ENCODE peak calls at places on chromosomes 3 and 15, in seven cellular contexts. N is activated naive CD8-positive, alpha-beta T cell treated with anti-CD3 and anti-CD28 coated beads, Interleukin-2, amount 50 U/mL, for 24 hours; P is HEK293T; T is adrenal gland; S is NCI-H1436; M is left cardiac atrium; Z is activated gamma-delta T cell treated with Interleukin-2 at 50 U/mL for 16 hours. U is an unnamed sample.

GRCh38 chr15:31279221-31280036 is 47.2 kb upstream of the KLF13 start:
- DNase-seq in N (peak; percentile 0), P (no peak), T (no peak), S (peak; percentile 64), M (no peak), Z (no peak), U (no peak)

GRCh38 chr15:25830844-25831443 is 32.2 kb downstream of the ATP10A start:
- DNase-seq in N (no peak), P (no peak), T (peak; percentile 49), S (no peak), M (peak; percentile 56), Z (no peak), U (peak; percentile 81)

GRCh38 chr3:72244396-72244795 is 459.4 kb upstream of the PROK2 start:
- DNase-seq in N (no peak), P (no peak), T (no peak), S (no peak), M (no peak), Z (no peak), U (no peak)

GRCh38 chr15:73231661-73232443 is 136.9 kb downstream of the HCN4 start:
- DNase-seq in N (no peak), P (no peak), T (no peak), S (no peak), M (no peak), Z (no peak), U (no peak)

GRCh38 chr15:38253448-38253847 is 812 bp downstream of the SPRED1 start:
- DNase-seq in N (peak; percentile 2), P (no peak), T (peak; percentile 34), S (no peak), M (no peak), Z (no peak), U (peak; percentile 59)

GRCh38 chr3:142459096-142459495 is 11.3 kb upstream of the XRN1 start:
- DNase-seq in N (no peak), P (no peak), T (no peak), S (no peak), M (no peak), Z (no peak), U (no peak)

GRCh38 chr3:57048052-57048671 is 12.3 kb upstream of the SPATA12 start:
- DNase-seq in N (no peak), P (no peak), T (peak; percentile 77), S (no peak), M (no peak), Z (no peak), U (no peak)

GRCh38 chr3:414063-414462 is 217.5 kb downstream of the CHL1 start:
- DNase-seq in N (no peak), P (no peak), T (no peak), S (no peak), M (no peak), Z (no peak), U (no peak)

GRCh38 chr3:124014366-124014942 is 22.5 kb upstream of the ROPN1 start:
- DNase-seq in N (no peak), P (no peak), T (no peak), S (no peak), M (peak; percentile 27), Z (no peak), U (no peak)

GRCh38 chr15:45132844-45133560 is 3.2 kb downstream of the DUOX1 start:
- DNase-seq in N (no peak), P (no peak), T (no peak), S (no peak), M (no peak), Z (no peak), U (no peak)

GRCh38 chr3:13329746-13330145 is 90.4 kb downstream of the NUP210 start:
- DNase-seq in N (no peak), P (no peak), T (no peak), S (no peak), M (no peak), Z (no peak), U (no peak)

GRCh38 chr15:63372018-63372705 is 9.5 kb downstream of the CA12 start:
- DNase-seq in N (no peak), P (no peak), T (peak; percentile 28), S (no peak), M (peak; percentile 66), Z (no peak), U (peak; percentile 88)

GRCh38 chr15:39084683-39085530 is 496.0 kb upstream of the THBS1 start:
- DNase-seq in N (no peak), P (no peak), T (no peak), S (no peak), M (peak; percentile 51), Z (no peak), U (peak; percentile 18)

GRCh38 chr3:62142696-62143095 is 230.7 kb downstream of the FEZF2 start:
- DNase-seq in N (no peak), P (no peak), T (no peak), S (no peak), M (no peak), Z (no peak), U (no peak)

GRCh38 chr3:140910860-140911259 is 30.8 kb upstream of the SLC25A36 start:
- DNase-seq in N (no peak), P (peak; percentile 61), T (no peak), S (no peak), M (no peak), Z (no peak), U (no peak)

GRCh38 chr3:120177907-120178306 is 83.7 kb upstream of the GSK3B start:
- DNase-seq in N (no peak), P (no peak), T (no peak), S (peak; percentile 41), M (no peak), Z (no peak), U (no peak)

GRCh38 chr3:121995190-121996137 is 26.6 kb downstream of the ILDR1 start:
- DNase-seq in N (peak; percentile 31), P (peak; percentile 67), T (peak; percentile 47), S (peak; percentile 58), M (peak; percentile 43), Z (no peak), U (peak; percentile 69)

GRCh38 chr3:11774296-11774877 is 72.3 kb downstream of the TAMM41 start:
- DNase-seq in N (no peak), P (peak; percentile 76), T (peak; percentile 23), S (no peak), M (no peak), Z (no peak), U (no peak)

GRCh38 chr3:14412831-14413380 is 10.5 kb downstream of the SLC6A6 start:
- DNase-seq in N (no peak), P (no peak), T (peak; percentile 82), S (no peak), M (no peak), Z (no peak), U (no peak)

GRCh38 chr3:71260782-71261181 is 322.7 kb downstream of the FOXP1 start:
- DNase-seq in N (no peak), P (no peak), T (no peak), S (no peak), M (no peak), Z (no peak), U (no peak)

GRCh38 chr3:48926425-48927392 is 8.1 kb downstream of the ARIH2 start:
- DNase-seq in N (no peak), P (no peak), T (peak; percentile 34), S (no peak), M (no peak), Z (no peak), U (no peak)

GRCh38 chr15:57377478-57377847 is 1.2 kb downstream of the CGNL1 start:
- DNase-seq in N (no peak), P (no peak), T (no peak), S (no peak), M (no peak), Z (no peak), U (no peak)

GRCh38 chr3:27253831-27254230 is 115.4 kb downstream of the NEK10 start:
- DNase-seq in N (peak; percentile 3), P (peak; percentile 51), T (peak; percentile 28), S (peak; percentile 2), M (no peak), Z (no peak), U (no peak)

GRCh38 chr15:64544450-64544849 is 84.1 kb downstream of the ZNF609 start:
- DNase-seq in N (no peak), P (no peak), T (no peak), S (no peak), M (no peak), Z (no peak), U (no peak)

GRCh38 chr3:18393906-18394305 is 31.2 kb downstream of the SATB1 start:
- DNase-seq in N (no peak), P (no peak), T (no peak), S (no peak), M (no peak), Z (no peak), U (no peak)

GRCh38 chr3:31980530-31981205 is 394 bp downstream of the OSBPL10 start:
- DNase-seq in N (peak; percentile 43), P (peak; percentile 68), T (peak; percentile 70), S (peak; percentile 2), M (peak; percentile 48), Z (peak; percentile 22), U (no peak)